ENCODE peak calls at places on chromosomes 2 and 18, in ten cellular contexts. One of them, this sample, is unnamed.

GRCh38 chr2:201116959-201117734 is 1.2 kb downstream of the CFLAR start:
- DNase-seq in right cardiac atrium: peak; percentile 90
- DNase-seq in T1000: no peak
- DNase-seq in Daoy: peak; percentile 74
- DNase-seq in stimulated activated CD4-positive, alpha-beta T cell treated with anti-CD3 and anti-CD28 coated beads, Interleukin-2, amount 100 ng/mL, for 48 hours: peak; percentile 32
- DNase-seq in GM23338: peak; percentile 58
- DNase-seq in AG20443: peak; percentile 67
- DNase-seq in NCI-H1417: peak; percentile 12
- DNase-seq in GM06990: peak; percentile 67
- DNase-seq in islet precursor cell: peak; percentile 67
- DNase-seq in this sample: peak; percentile 48

GRCh38 chr2:239382384-239382880 is 18.4 kb downstream of the HDAC4 start:
- DNase-seq in right cardiac atrium: no peak
- DNase-seq in T1000: no peak
- DNase-seq in Daoy: no peak
- DNase-seq in stimulated activated CD4-positive, alpha-beta T cell treated with anti-CD3 and anti-CD28 coated beads, Interleukin-2, amount 100 ng/mL, for 48 hours: no peak
- DNase-seq in GM23338: no peak
- DNase-seq in AG20443: no peak
- DNase-seq in NCI-H1417: no peak
- DNase-seq in GM06990: no peak
- DNase-seq in islet precursor cell: no peak
- DNase-seq in this sample: no peak

GRCh38 chr2:144630459-144631215 is 110.7 kb upstream of the ZEB2 start:
- DNase-seq in right cardiac atrium: no peak
- DNase-seq in T1000: no peak
- DNase-seq in Daoy: no peak
- DNase-seq in stimulated activated CD4-positive, alpha-beta T cell treated with anti-CD3 and anti-CD28 coated beads, Interleukin-2, amount 100 ng/mL, for 48 hours: no peak
- DNase-seq in GM23338: no peak
- DNase-seq in AG20443: no peak
- DNase-seq in NCI-H1417: no peak
- DNase-seq in GM06990: peak; percentile 14
- DNase-seq in islet precursor cell: no peak
- DNase-seq in this sample: no peak

GRCh38 chr18:49970288-49970687 is 157.0 kb upstream of the ACAA2 start:
- DNase-seq in right cardiac atrium: no peak
- DNase-seq in T1000: no peak
- DNase-seq in Daoy: no peak
- DNase-seq in stimulated activated CD4-positive, alpha-beta T cell treated with anti-CD3 and anti-CD28 coated beads, Interleukin-2, amount 100 ng/mL, for 48 hours: no peak
- DNase-seq in GM23338: no peak
- DNase-seq in AG20443: no peak
- DNase-seq in NCI-H1417: no peak
- DNase-seq in GM06990: no peak
- DNase-seq in islet precursor cell: no peak
- DNase-seq in this sample: no peak

GRCh38 chr2:239160226-239161143 is 240.3 kb downstream of the HDAC4 start:
- DNase-seq in right cardiac atrium: peak; percentile 23
- DNase-seq in T1000: no peak
- DNase-seq in Daoy: no peak
- DNase-seq in stimulated activated CD4-positive, alpha-beta T cell treated with anti-CD3 and anti-CD28 coated beads, Interleukin-2, amount 100 ng/mL, for 48 hours: no peak
- DNase-seq in GM23338: no peak
- DNase-seq in AG20443: no peak
- DNase-seq in NCI-H1417: no peak
- DNase-seq in GM06990: no peak
- DNase-seq in islet precursor cell: peak; percentile 39
- DNase-seq in this sample: no peak

GRCh38 chr2:64374686-64375085 is 79.3 kb upstream of the LGALSL start:
- DNase-seq in right cardiac atrium: peak; percentile 72
- DNase-seq in T1000: no peak
- DNase-seq in Daoy: no peak
- DNase-seq in stimulated activated CD4-positive, alpha-beta T cell treated with anti-CD3 and anti-CD28 coated beads, Interleukin-2, amount 100 ng/mL, for 48 hours: no peak
- DNase-seq in GM23338: no peak
- DNase-seq in AG20443: no peak
- DNase-seq in NCI-H1417: no peak
- DNase-seq in GM06990: no peak
- DNase-seq in islet precursor cell: no peak
- DNase-seq in this sample: no peak

GRCh38 chr2:143117225-143117624 is 12.0 kb upstream of the ARHGAP15 start:
- DNase-seq in right cardiac atrium: no peak
- DNase-seq in T1000: no peak
- DNase-seq in Daoy: no peak
- DNase-seq in stimulated activated CD4-positive, alpha-beta T cell treated with anti-CD3 and anti-CD28 coated beads, Interleukin-2, amount 100 ng/mL, for 48 hours: no peak
- DNase-seq in GM23338: no peak
- DNase-seq in AG20443: no peak
- DNase-seq in NCI-H1417: no peak
- DNase-seq in GM06990: no peak
- DNase-seq in islet precursor cell: no peak
- DNase-seq in this sample: no peak

GRCh38 chr2:234914371-234915154 is 37.3 kb upstream of the SH3BP4 start:
- DNase-seq in right cardiac atrium: no peak
- DNase-seq in T1000: no peak
- DNase-seq in Daoy: no peak
- DNase-seq in stimulated activated CD4-positive, alpha-beta T cell treated with anti-CD3 and anti-CD28 coated beads, Interleukin-2, amount 100 ng/mL, for 48 hours: no peak
- DNase-seq in GM23338: no peak
- DNase-seq in AG20443: no peak
- DNase-seq in NCI-H1417: no peak
- DNase-seq in GM06990: no peak
- DNase-seq in islet precursor cell: no peak
- DNase-seq in this sample: no peak

GRCh38 chr2:241801611-241802420 is 7.2 kb upstream of the NEU4 start:
- DNase-seq in right cardiac atrium: peak; percentile 47
- DNase-seq in T1000: no peak
- DNase-seq in Daoy: no peak
- DNase-seq in stimulated activated CD4-positive, alpha-beta T cell treated with anti-CD3 and anti-CD28 coated beads, Interleukin-2, amount 100 ng/mL, for 48 hours: no peak
- DNase-seq in GM23338: peak; percentile 61
- DNase-seq in AG20443: no peak
- DNase-seq in NCI-H1417: no peak
- DNase-seq in GM06990: peak; percentile 6
- DNase-seq in islet precursor cell: peak; percentile 87
- DNase-seq in this sample: no peak

GRCh38 chr18:2536493-2536892 is 34.8 kb downstream of the METTL4 start:
- DNase-seq in right cardiac atrium: no peak
- DNase-seq in T1000: no peak
- DNase-seq in Daoy: no peak
- DNase-seq in stimulated activated CD4-positive, alpha-beta T cell treated with anti-CD3 and anti-CD28 coated beads, Interleukin-2, amount 100 ng/mL, for 48 hours: no peak
- DNase-seq in GM23338: no peak
- DNase-seq in AG20443: peak; percentile 34
- DNase-seq in NCI-H1417: no peak
- DNase-seq in GM06990: no peak
- DNase-seq in islet precursor cell: no peak
- DNase-seq in this sample: no peak

GRCh38 chr2:120399889-120400240 is 53.9 kb downstream of the INHBB start:
- DNase-seq in right cardiac atrium: no peak
- DNase-seq in T1000: no peak
- DNase-seq in Daoy: no peak
- DNase-seq in stimulated activated CD4-positive, alpha-beta T cell treated with anti-CD3 and anti-CD28 coated beads, Interleukin-2, amount 100 ng/mL, for 48 hours: no peak
- DNase-seq in GM23338: no peak
- DNase-seq in AG20443: no peak
- DNase-seq in NCI-H1417: no peak
- DNase-seq in GM06990: no peak
- DNase-seq in islet precursor cell: peak; percentile 39
- DNase-seq in this sample: no peak

GRCh38 chr2:166321076-166321475 is 54.7 kb downstream of the SCN9A start:
- DNase-seq in right cardiac atrium: no peak
- DNase-seq in T1000: no peak
- DNase-seq in Daoy: no peak
- DNase-seq in stimulated activated CD4-positive, alpha-beta T cell treated with anti-CD3 and anti-CD28 coated beads, Interleukin-2, amount 100 ng/mL, for 48 hours: no peak
- DNase-seq in GM23338: no peak
- DNase-seq in AG20443: no peak
- DNase-seq in NCI-H1417: no peak
- DNase-seq in GM06990: no peak
- DNase-seq in islet precursor cell: no peak
- DNase-seq in this sample: no peak

GRCh38 chr2:162839419-162839818 is 852 bp upstream of the KCNH7 start:
- DNase-seq in right cardiac atrium: peak; percentile 16
- DNase-seq in T1000: no peak
- DNase-seq in Daoy: peak; percentile 2
- DNase-seq in stimulated activated CD4-positive, alpha-beta T cell treated with anti-CD3 and anti-CD28 coated beads, Interleukin-2, amount 100 ng/mL, for 48 hours: no peak
- DNase-seq in GM23338: peak; percentile 37
- DNase-seq in AG20443: peak; percentile 9
- DNase-seq in NCI-H1417: peak; percentile 47
- DNase-seq in GM06990: no peak
- DNase-seq in islet precursor cell: no peak
- DNase-seq in this sample: no peak

GRCh38 chr18:31740180-31740579 is 20.5 kb downstream of the SLC25A52 start:
- DNase-seq in right cardiac atrium: no peak
- DNase-seq in T1000: no peak
- DNase-seq in Daoy: no peak
- DNase-seq in stimulated activated CD4-positive, alpha-beta T cell treated with anti-CD3 and anti-CD28 coated beads, Interleukin-2, amount 100 ng/mL, for 48 hours: no peak
- DNase-seq in GM23338: peak; percentile 51
- DNase-seq in AG20443: no peak
- DNase-seq in NCI-H1417: peak; percentile 3
- DNase-seq in GM06990: no peak
- DNase-seq in islet precursor cell: no peak
- DNase-seq in this sample: no peak

GRCh38 chr2:141554810-141555209 is 576.0 kb downstream of the LRP1B start:
- DNase-seq in right cardiac atrium: no peak
- DNase-seq in T1000: no peak
- DNase-seq in Daoy: no peak
- DNase-seq in stimulated activated CD4-positive, alpha-beta T cell treated with anti-CD3 and anti-CD28 coated beads, Interleukin-2, amount 100 ng/mL, for 48 hours: no peak
- DNase-seq in GM23338: peak; percentile 68
- DNase-seq in AG20443: no peak
- DNase-seq in NCI-H1417: no peak
- DNase-seq in GM06990: no peak
- DNase-seq in islet precursor cell: peak; percentile 54
- DNase-seq in this sample: no peak

GRCh38 chr2:218482651-218483050 is 63.7 kb downstream of the VIL1 start:
- DNase-seq in right cardiac atrium: no peak
- DNase-seq in T1000: no peak
- DNase-seq in Daoy: no peak
- DNase-seq in stimulated activated CD4-positive, alpha-beta T cell treated with anti-CD3 and anti-CD28 coated beads, Interleukin-2, amount 100 ng/mL, for 48 hours: no peak
- DNase-seq in GM23338: no peak
- DNase-seq in AG20443: no peak
- DNase-seq in NCI-H1417: no peak
- DNase-seq in GM06990: no peak
- DNase-seq in islet precursor cell: no peak
- DNase-seq in this sample: no peak

GRCh38 chr2:171004363-171004762 is 75.3 kb downstream of the GORASP2 start:
- DNase-seq in right cardiac atrium: no peak
- DNase-seq in T1000: no peak
- DNase-seq in Daoy: no peak
- DNase-seq in stimulated activated CD4-positive, alpha-beta T cell treated with anti-CD3 and anti-CD28 coated beads, Interleukin-2, amount 100 ng/mL, for 48 hours: no peak
- DNase-seq in GM23338: no peak
- DNase-seq in AG20443: no peak
- DNase-seq in NCI-H1417: no peak
- DNase-seq in GM06990: no peak
- DNase-seq in islet precursor cell: no peak
- DNase-seq in this sample: no peak

GRCh38 chr2:98607741-98608117 is 583 bp downstream of the COA5 start:
- DNase-seq in right cardiac atrium: no peak
- DNase-seq in T1000: no peak
- DNase-seq in Daoy: no peak
- DNase-seq in stimulated activated CD4-positive, alpha-beta T cell treated with anti-CD3 and anti-CD28 coated beads, Interleukin-2, amount 100 ng/mL, for 48 hours: no peak
- DNase-seq in GM23338: no peak
- DNase-seq in AG20443: no peak
- DNase-seq in NCI-H1417: no peak
- DNase-seq in GM06990: no peak
- DNase-seq in islet precursor cell: no peak
- DNase-seq in this sample: no peak

GRCh38 chr2:70961648-70961994 is 16.8 kb upstream of the ANKRD53 start:
- DNase-seq in right cardiac atrium: no peak
- DNase-seq in T1000: no peak
- DNase-seq in Daoy: no peak
- DNase-seq in stimulated activated CD4-positive, alpha-beta T cell treated with anti-CD3 and anti-CD28 coated beads, Interleukin-2, amount 100 ng/mL, for 48 hours: no peak
- DNase-seq in GM23338: no peak
- DNase-seq in AG20443: peak; percentile 4
- DNase-seq in NCI-H1417: no peak
- DNase-seq in GM06990: no peak
- DNase-seq in islet precursor cell: no peak
- DNase-seq in this sample: no peak

GRCh38 chr2:186498834-186499233 is 12.8 kb downstream of the ZC3H15 start:
- DNase-seq in right cardiac atrium: no peak
- DNase-seq in T1000: no peak
- DNase-seq in Daoy: no peak
- DNase-seq in stimulated activated CD4-positive, alpha-beta T cell treated with anti-CD3 and anti-CD28 coated beads, Interleukin-2, amount 100 ng/mL, for 48 hours: no peak
- DNase-seq in GM23338: no peak
- DNase-seq in AG20443: no peak
- DNase-seq in NCI-H1417: no peak
- DNase-seq in GM06990: no peak
- DNase-seq in islet precursor cell: no peak
- DNase-seq in this sample: no peak

GRCh38 chr2:101253713-101254085 is 1.0 kb downstream of the CNOT11 start:
- DNase-seq in right cardiac atrium: no peak
- DNase-seq in T1000: no peak
- DNase-seq in Daoy: no peak
- DNase-seq in stimulated activated CD4-positive, alpha-beta T cell treated with anti-CD3 and anti-CD28 coated beads, Interleukin-2, amount 100 ng/mL, for 48 hours: no peak
- DNase-seq in GM23338: no peak
- DNase-seq in AG20443: no peak
- DNase-seq in NCI-H1417: no peak
- DNase-seq in GM06990: no peak
- DNase-seq in islet precursor cell: no peak
- DNase-seq in this sample: no peak

GRCh38 chr18:37251679-37252078 is 313.9 kb downstream of the CELF4 start:
- DNase-seq in right cardiac atrium: no peak
- DNase-seq in T1000: no peak
- DNase-seq in Daoy: peak; percentile 23
- DNase-seq in stimulated activated CD4-positive, alpha-beta T cell treated with anti-CD3 and anti-CD28 coated beads, Interleukin-2, amount 100 ng/mL, for 48 hours: no peak
- DNase-seq in GM23338: no peak
- DNase-seq in AG20443: no peak
- DNase-seq in NCI-H1417: no peak
- DNase-seq in GM06990: no peak
- DNase-seq in islet precursor cell: no peak
- DNase-seq in this sample: no peak

GRCh38 chr2:240286596-240286995 is 146.1 kb upstream of the OTOS start:
- DNase-seq in right cardiac atrium: no peak
- DNase-seq in T1000: no peak
- DNase-seq in Daoy: no peak
- DNase-seq in stimulated activated CD4-positive, alpha-beta T cell treated with anti-CD3 and anti-CD28 coated beads, Interleukin-2, amount 100 ng/mL, for 48 hours: no peak
- DNase-seq in GM23338: no peak
- DNase-seq in AG20443: no peak
- DNase-seq in NCI-H1417: no peak
- DNase-seq in GM06990: no peak
- DNase-seq in islet precursor cell: peak; percentile 38
- DNase-seq in this sample: no peak

GRCh38 chr18:43486462-43486861 is 209.2 kb upstream of the SYT4 start:
- DNase-seq in right cardiac atrium: no peak
- DNase-seq in T1000: no peak
- DNase-seq in Daoy: no peak
- DNase-seq in stimulated activated CD4-positive, alpha-beta T cell treated with anti-CD3 and anti-CD28 coated beads, Interleukin-2, amount 100 ng/mL, for 48 hours: no peak
- DNase-seq in GM23338: peak; percentile 73
- DNase-seq in AG20443: no peak
- DNase-seq in NCI-H1417: peak; percentile 1
- DNase-seq in GM06990: no peak
- DNase-seq in islet precursor cell: no peak
- DNase-seq in this sample: no peak

GRCh38 chr2:160220001-160220400 is 19.9 kb upstream of the ITGB6 start:
- DNase-seq in right cardiac atrium: no peak
- DNase-seq in T1000: no peak
- DNase-seq in Daoy: no peak
- DNase-seq in stimulated activated CD4-positive, alpha-beta T cell treated with anti-CD3 and anti-CD28 coated beads, Interleukin-2, amount 100 ng/mL, for 48 hours: no peak
- DNase-seq in GM23338: no peak
- DNase-seq in AG20443: no peak
- DNase-seq in NCI-H1417: no peak
- DNase-seq in GM06990: no peak
- DNase-seq in islet precursor cell: no peak
- DNase-seq in this sample: no peak

GRCh38 chr2:100391735-100392515 is 25.5 kb downstream of the CHST10 start:
- DNase-seq in right cardiac atrium: peak; percentile 71
- DNase-seq in T1000: no peak
- DNase-seq in Daoy: no peak
- DNase-seq in stimulated activated CD4-positive, alpha-beta T cell treated with anti-CD3 and anti-CD28 coated beads, Interleukin-2, amount 100 ng/mL, for 48 hours: no peak
- DNase-seq in GM23338: no peak
- DNase-seq in AG20443: no peak
- DNase-seq in NCI-H1417: no peak
- DNase-seq in GM06990: no peak
- DNase-seq in islet precursor cell: no peak
- DNase-seq in this sample: no peak

GRCh38 chr18:13809521-13810252 is 14.3 kb upstream of the MC5R start:
- DNase-seq in right cardiac atrium: no peak
- DNase-seq in T1000: no peak
- DNase-seq in Daoy: no peak
- DNase-seq in stimulated activated CD4-positive, alpha-beta T cell treated with anti-CD3 and anti-CD28 coated beads, Interleukin-2, amount 100 ng/mL, for 48 hours: no peak
- DNase-seq in GM23338: peak; percentile 80
- DNase-seq in AG20443: no peak
- DNase-seq in NCI-H1417: no peak
- DNase-seq in GM06990: no peak
- DNase-seq in islet precursor cell: peak; percentile 84
- DNase-seq in this sample: no peak

GRCh38 chr2:130912471-130912870 is 75.8 kb downstream of the ARHGEF4 start:
- DNase-seq in right cardiac atrium: no peak
- DNase-seq in T1000: no peak
- DNase-seq in Daoy: no peak
- DNase-seq in stimulated activated CD4-positive, alpha-beta T cell treated with anti-CD3 and anti-CD28 coated beads, Interleukin-2, amount 100 ng/mL, for 48 hours: no peak
- DNase-seq in GM23338: no peak
- DNase-seq in AG20443: no peak
- DNase-seq in NCI-H1417: no peak
- DNase-seq in GM06990: no peak
- DNase-seq in islet precursor cell: no peak
- DNase-seq in this sample: no peak

This sample was measured in brain pericyte.